ENCODE peak calls at places on chromosomes 1 and 21, in nine cellular contexts. One of them, this sample, is unnamed.

GRCh38 chr1:226526801-226527595 is 21.6 kb upstream of the STUM start:
- DNase-seq in A172: peak; percentile 30
- DNase-seq in renal cortical epithelial cell: no peak
- DNase-seq in iris pigment epithelial cell: peak; percentile 46
- DNase-seq in GM23248: peak; percentile 29
- DNase-seq in activated T-helper 1 cell treated with Interleukin-2 at 50 U/mL for 16 hours: no peak
- DNase-seq in ELF-1: peak; percentile 88
- DNase-seq in stimulated activated CD8-positive, alpha-beta memory T cell treated with anti-CD3 and anti-CD28 coated beads, Interleukin-15, amount 100 ng/mL, for 1 hour: no peak
- DNase-seq in bronchial epithelial cell: peak; percentile 49
- DNase-seq in this sample: no peak

GRCh38 chr1:238279694-238280380 is 389.1 kb upstream of the ZP4 start:
- DNase-seq in A172: no peak
- DNase-seq in renal cortical epithelial cell: no peak
- DNase-seq in iris pigment epithelial cell: no peak
- DNase-seq in GM23248: no peak
- DNase-seq in activated T-helper 1 cell treated with Interleukin-2 at 50 U/mL for 16 hours: no peak
- DNase-seq in ELF-1: no peak
- DNase-seq in stimulated activated CD8-positive, alpha-beta memory T cell treated with anti-CD3 and anti-CD28 coated beads, Interleukin-15, amount 100 ng/mL, for 1 hour: no peak
- DNase-seq in bronchial epithelial cell: no peak
- DNase-seq in this sample: no peak

GRCh38 chr1:19737413-19737812 is 62.3 kb downstream of the TMCO4 start:
- DNase-seq in A172: peak; percentile 58
- DNase-seq in renal cortical epithelial cell: peak; percentile 87
- DNase-seq in iris pigment epithelial cell: peak; percentile 53
- DNase-seq in GM23248: peak; percentile 56
- DNase-seq in activated T-helper 1 cell treated with Interleukin-2 at 50 U/mL for 16 hours: no peak
- DNase-seq in ELF-1: peak; percentile 36
- DNase-seq in stimulated activated CD8-positive, alpha-beta memory T cell treated with anti-CD3 and anti-CD28 coated beads, Interleukin-15, amount 100 ng/mL, for 1 hour: no peak
- DNase-seq in bronchial epithelial cell: peak; percentile 61
- DNase-seq in this sample: no peak

GRCh38 chr1:151832318-151832984 is 849 bp upstream of the RORC start:
- DNase-seq in A172: peak; percentile 64
- DNase-seq in renal cortical epithelial cell: peak; percentile 86
- DNase-seq in iris pigment epithelial cell: peak; percentile 49
- DNase-seq in GM23248: peak; percentile 88
- DNase-seq in activated T-helper 1 cell treated with Interleukin-2 at 50 U/mL for 16 hours: no peak
- DNase-seq in ELF-1: no peak
- DNase-seq in stimulated activated CD8-positive, alpha-beta memory T cell treated with anti-CD3 and anti-CD28 coated beads, Interleukin-15, amount 100 ng/mL, for 1 hour: no peak
- DNase-seq in bronchial epithelial cell: peak; percentile 58
- DNase-seq in this sample: no peak

GRCh38 chr1:26530898-26531598 is 1.5 kb downstream of the RPS6KA1 start:
- DNase-seq in A172: peak; percentile 88
- DNase-seq in renal cortical epithelial cell: peak; percentile 96
- DNase-seq in iris pigment epithelial cell: peak; percentile 71
- DNase-seq in GM23248: peak; percentile 55
- DNase-seq in activated T-helper 1 cell treated with Interleukin-2 at 50 U/mL for 16 hours: no peak
- DNase-seq in ELF-1: peak; percentile 84
- DNase-seq in stimulated activated CD8-positive, alpha-beta memory T cell treated with anti-CD3 and anti-CD28 coated beads, Interleukin-15, amount 100 ng/mL, for 1 hour: no peak
- DNase-seq in bronchial epithelial cell: peak; percentile 93
- DNase-seq in this sample: peak; percentile 34

GRCh38 chr21:31482460-31482859 is 138.4 kb upstream of the TIAM1 start:
- DNase-seq in A172: no peak
- DNase-seq in renal cortical epithelial cell: no peak
- DNase-seq in iris pigment epithelial cell: peak; percentile 7
- DNase-seq in GM23248: no peak
- DNase-seq in activated T-helper 1 cell treated with Interleukin-2 at 50 U/mL for 16 hours: no peak
- DNase-seq in ELF-1: no peak
- DNase-seq in stimulated activated CD8-positive, alpha-beta memory T cell treated with anti-CD3 and anti-CD28 coated beads, Interleukin-15, amount 100 ng/mL, for 1 hour: no peak
- DNase-seq in bronchial epithelial cell: no peak
- DNase-seq in this sample: no peak

GRCh38 chr21:22164912-22165311 is 1166.7 kb downstream of the NCAM2 start:
- DNase-seq in A172: no peak
- DNase-seq in renal cortical epithelial cell: no peak
- DNase-seq in iris pigment epithelial cell: no peak
- DNase-seq in GM23248: no peak
- DNase-seq in activated T-helper 1 cell treated with Interleukin-2 at 50 U/mL for 16 hours: no peak
- DNase-seq in ELF-1: no peak
- DNase-seq in stimulated activated CD8-positive, alpha-beta memory T cell treated with anti-CD3 and anti-CD28 coated beads, Interleukin-15, amount 100 ng/mL, for 1 hour: no peak
- DNase-seq in bronchial epithelial cell: no peak
- DNase-seq in this sample: no peak

GRCh38 chr21:33042812-33043211 is 17.1 kb downstream of the OLIG2 start:
- DNase-seq in A172: peak; percentile 98
- DNase-seq in renal cortical epithelial cell: peak; percentile 76
- DNase-seq in iris pigment epithelial cell: peak; percentile 79
- DNase-seq in GM23248: peak; percentile 87
- DNase-seq in activated T-helper 1 cell treated with Interleukin-2 at 50 U/mL for 16 hours: no peak
- DNase-seq in ELF-1: no peak
- DNase-seq in stimulated activated CD8-positive, alpha-beta memory T cell treated with anti-CD3 and anti-CD28 coated beads, Interleukin-15, amount 100 ng/mL, for 1 hour: no peak
- DNase-seq in bronchial epithelial cell: peak; percentile 82
- DNase-seq in this sample: no peak

GRCh38 chr1:6185635-6186382 is 5.7 kb upstream of the CHD5 start:
- DNase-seq in A172: no peak
- DNase-seq in renal cortical epithelial cell: no peak
- DNase-seq in iris pigment epithelial cell: peak; percentile 54
- DNase-seq in GM23248: peak; percentile 62
- DNase-seq in activated T-helper 1 cell treated with Interleukin-2 at 50 U/mL for 16 hours: no peak
- DNase-seq in ELF-1: peak; percentile 30
- DNase-seq in stimulated activated CD8-positive, alpha-beta memory T cell treated with anti-CD3 and anti-CD28 coated beads, Interleukin-15, amount 100 ng/mL, for 1 hour: no peak
- DNase-seq in bronchial epithelial cell: peak; percentile 29
- DNase-seq in this sample: no peak

GRCh38 chr1:104172243-104172681 is 422.6 kb downstream of the AMY1C start:
- DNase-seq in A172: no peak
- DNase-seq in renal cortical epithelial cell: no peak
- DNase-seq in iris pigment epithelial cell: no peak
- DNase-seq in GM23248: no peak
- DNase-seq in activated T-helper 1 cell treated with Interleukin-2 at 50 U/mL for 16 hours: no peak
- DNase-seq in ELF-1: no peak
- DNase-seq in stimulated activated CD8-positive, alpha-beta memory T cell treated with anti-CD3 and anti-CD28 coated beads, Interleukin-15, amount 100 ng/mL, for 1 hour: no peak
- DNase-seq in bronchial epithelial cell: no peak
- DNase-seq in this sample: no peak

GRCh38 chr1:155083865-155084721 is 5.5 kb downstream of the EFNA3 start:
- DNase-seq in A172: peak; percentile 60
- DNase-seq in renal cortical epithelial cell: no peak
- DNase-seq in iris pigment epithelial cell: no peak
- DNase-seq in GM23248: peak; percentile 61
- DNase-seq in activated T-helper 1 cell treated with Interleukin-2 at 50 U/mL for 16 hours: no peak
- DNase-seq in ELF-1: peak; percentile 14
- DNase-seq in stimulated activated CD8-positive, alpha-beta memory T cell treated with anti-CD3 and anti-CD28 coated beads, Interleukin-15, amount 100 ng/mL, for 1 hour: no peak
- DNase-seq in bronchial epithelial cell: peak; percentile 56
- DNase-seq in this sample: no peak

GRCh38 chr1:163928080-163928479 is 606.3 kb downstream of the NUF2 start:
- DNase-seq in A172: no peak
- DNase-seq in renal cortical epithelial cell: no peak
- DNase-seq in iris pigment epithelial cell: no peak
- DNase-seq in GM23248: no peak
- DNase-seq in activated T-helper 1 cell treated with Interleukin-2 at 50 U/mL for 16 hours: no peak
- DNase-seq in ELF-1: no peak
- DNase-seq in stimulated activated CD8-positive, alpha-beta memory T cell treated with anti-CD3 and anti-CD28 coated beads, Interleukin-15, amount 100 ng/mL, for 1 hour: no peak
- DNase-seq in bronchial epithelial cell: no peak
- DNase-seq in this sample: no peak

GRCh38 chr1:64920936-64921589 is 45.3 kb downstream of the JAK1 start:
- DNase-seq in A172: no peak
- DNase-seq in renal cortical epithelial cell: no peak
- DNase-seq in iris pigment epithelial cell: peak; percentile 80
- DNase-seq in GM23248: peak; percentile 56
- DNase-seq in activated T-helper 1 cell treated with Interleukin-2 at 50 U/mL for 16 hours: no peak
- DNase-seq in ELF-1: no peak
- DNase-seq in stimulated activated CD8-positive, alpha-beta memory T cell treated with anti-CD3 and anti-CD28 coated beads, Interleukin-15, amount 100 ng/mL, for 1 hour: no peak
- DNase-seq in bronchial epithelial cell: peak; percentile 48
- DNase-seq in this sample: no peak

GRCh38 chr1:75131593-75132420 is 2.4 kb upstream of the LHX8 start:
- DNase-seq in A172: no peak
- DNase-seq in renal cortical epithelial cell: no peak
- DNase-seq in iris pigment epithelial cell: no peak
- DNase-seq in GM23248: no peak
- DNase-seq in activated T-helper 1 cell treated with Interleukin-2 at 50 U/mL for 16 hours: no peak
- DNase-seq in ELF-1: peak; percentile 34
- DNase-seq in stimulated activated CD8-positive, alpha-beta memory T cell treated with anti-CD3 and anti-CD28 coated beads, Interleukin-15, amount 100 ng/mL, for 1 hour: no peak
- DNase-seq in bronchial epithelial cell: no peak
- DNase-seq in this sample: no peak

GRCh38 chr1:217482356-217483102 is 148.4 kb downstream of the GPATCH2 start:
- DNase-seq in A172: peak; percentile 89
- DNase-seq in renal cortical epithelial cell: peak; percentile 77
- DNase-seq in iris pigment epithelial cell: peak; percentile 97
- DNase-seq in GM23248: peak; percentile 91
- DNase-seq in activated T-helper 1 cell treated with Interleukin-2 at 50 U/mL for 16 hours: no peak
- DNase-seq in ELF-1: no peak
- DNase-seq in stimulated activated CD8-positive, alpha-beta memory T cell treated with anti-CD3 and anti-CD28 coated beads, Interleukin-15, amount 100 ng/mL, for 1 hour: no peak
- DNase-seq in bronchial epithelial cell: peak; percentile 80
- DNase-seq in this sample: no peak

GRCh38 chr1:119739150-119739549 is 27.4 kb downstream of the PHGDH start:
- DNase-seq in A172: no peak
- DNase-seq in renal cortical epithelial cell: no peak
- DNase-seq in iris pigment epithelial cell: no peak
- DNase-seq in GM23248: no peak
- DNase-seq in activated T-helper 1 cell treated with Interleukin-2 at 50 U/mL for 16 hours: no peak
- DNase-seq in ELF-1: no peak
- DNase-seq in stimulated activated CD8-positive, alpha-beta memory T cell treated with anti-CD3 and anti-CD28 coated beads, Interleukin-15, amount 100 ng/mL, for 1 hour: no peak
- DNase-seq in bronchial epithelial cell: no peak
- DNase-seq in this sample: no peak

GRCh38 chr1:110542730-110543129 is 23.8 kb upstream of the KCNA10 start:
- DNase-seq in A172: peak; percentile 50
- DNase-seq in renal cortical epithelial cell: peak; percentile 36
- DNase-seq in iris pigment epithelial cell: peak; percentile 55
- DNase-seq in GM23248: peak; percentile 67
- DNase-seq in activated T-helper 1 cell treated with Interleukin-2 at 50 U/mL for 16 hours: no peak
- DNase-seq in ELF-1: no peak
- DNase-seq in stimulated activated CD8-positive, alpha-beta memory T cell treated with anti-CD3 and anti-CD28 coated beads, Interleukin-15, amount 100 ng/mL, for 1 hour: no peak
- DNase-seq in bronchial epithelial cell: peak; percentile 41
- DNase-seq in this sample: no peak

GRCh38 chr1:243731974-243732373 is 118.1 kb downstream of the AKT3 start:
- DNase-seq in A172: no peak
- DNase-seq in renal cortical epithelial cell: peak; percentile 36
- DNase-seq in iris pigment epithelial cell: peak; percentile 32
- DNase-seq in GM23248: no peak
- DNase-seq in activated T-helper 1 cell treated with Interleukin-2 at 50 U/mL for 16 hours: no peak
- DNase-seq in ELF-1: no peak
- DNase-seq in stimulated activated CD8-positive, alpha-beta memory T cell treated with anti-CD3 and anti-CD28 coated beads, Interleukin-15, amount 100 ng/mL, for 1 hour: no peak
- DNase-seq in bronchial epithelial cell: no peak
- DNase-seq in this sample: no peak

GRCh38 chr21:18289876-18290275 is 45.2 kb downstream of the CHODL start:
- DNase-seq in A172: no peak
- DNase-seq in renal cortical epithelial cell: no peak
- DNase-seq in iris pigment epithelial cell: no peak
- DNase-seq in GM23248: no peak
- DNase-seq in activated T-helper 1 cell treated with Interleukin-2 at 50 U/mL for 16 hours: no peak
- DNase-seq in ELF-1: no peak
- DNase-seq in stimulated activated CD8-positive, alpha-beta memory T cell treated with anti-CD3 and anti-CD28 coated beads, Interleukin-15, amount 100 ng/mL, for 1 hour: no peak
- DNase-seq in bronchial epithelial cell: no peak
- DNase-seq in this sample: no peak

GRCh38 chr1:61776091-61776490 is 33.8 kb downstream of the PATJ start:
- DNase-seq in A172: no peak
- DNase-seq in renal cortical epithelial cell: no peak
- DNase-seq in iris pigment epithelial cell: no peak
- DNase-seq in GM23248: no peak
- DNase-seq in activated T-helper 1 cell treated with Interleukin-2 at 50 U/mL for 16 hours: no peak
- DNase-seq in ELF-1: no peak
- DNase-seq in stimulated activated CD8-positive, alpha-beta memory T cell treated with anti-CD3 and anti-CD28 coated beads, Interleukin-15, amount 100 ng/mL, for 1 hour: no peak
- DNase-seq in bronchial epithelial cell: no peak
- DNase-seq in this sample: no peak

GRCh38 chr1:41917835-41918449 is 780 bp downstream of the HIVEP3 start:
- DNase-seq in A172: no peak
- DNase-seq in renal cortical epithelial cell: no peak
- DNase-seq in iris pigment epithelial cell: peak; percentile 49
- DNase-seq in GM23248: peak; percentile 75
- DNase-seq in activated T-helper 1 cell treated with Interleukin-2 at 50 U/mL for 16 hours: peak; percentile 35
- DNase-seq in ELF-1: peak; percentile 50
- DNase-seq in stimulated activated CD8-positive, alpha-beta memory T cell treated with anti-CD3 and anti-CD28 coated beads, Interleukin-15, amount 100 ng/mL, for 1 hour: no peak
- DNase-seq in bronchial epithelial cell: no peak
- DNase-seq in this sample: no peak

GRCh38 chr1:67850611-67851075 is 17.4 kb upstream of the GNG12 start:
- DNase-seq in A172: peak; percentile 93
- DNase-seq in renal cortical epithelial cell: peak; percentile 94
- DNase-seq in iris pigment epithelial cell: peak; percentile 91
- DNase-seq in GM23248: peak; percentile 92
- DNase-seq in activated T-helper 1 cell treated with Interleukin-2 at 50 U/mL for 16 hours: no peak
- DNase-seq in ELF-1: no peak
- DNase-seq in stimulated activated CD8-positive, alpha-beta memory T cell treated with anti-CD3 and anti-CD28 coated beads, Interleukin-15, amount 100 ng/mL, for 1 hour: no peak
- DNase-seq in bronchial epithelial cell: peak; percentile 94
- DNase-seq in this sample: no peak

GRCh38 chr1:192801451-192801850 is 7.4 kb upstream of the RGS2 start:
- DNase-seq in A172: no peak
- DNase-seq in renal cortical epithelial cell: no peak
- DNase-seq in iris pigment epithelial cell: no peak
- DNase-seq in GM23248: peak; percentile 43
- DNase-seq in activated T-helper 1 cell treated with Interleukin-2 at 50 U/mL for 16 hours: no peak
- DNase-seq in ELF-1: no peak
- DNase-seq in stimulated activated CD8-positive, alpha-beta memory T cell treated with anti-CD3 and anti-CD28 coated beads, Interleukin-15, amount 100 ng/mL, for 1 hour: no peak
- DNase-seq in bronchial epithelial cell: no peak
- DNase-seq in this sample: no peak

GRCh38 chr1:226479432-226479831 is 69.1 kb upstream of the STUM start:
- DNase-seq in A172: no peak
- DNase-seq in renal cortical epithelial cell: no peak
- DNase-seq in iris pigment epithelial cell: peak; percentile 38
- DNase-seq in GM23248: no peak
- DNase-seq in activated T-helper 1 cell treated with Interleukin-2 at 50 U/mL for 16 hours: no peak
- DNase-seq in ELF-1: no peak
- DNase-seq in stimulated activated CD8-positive, alpha-beta memory T cell treated with anti-CD3 and anti-CD28 coated beads, Interleukin-15, amount 100 ng/mL, for 1 hour: no peak
- DNase-seq in bronchial epithelial cell: peak; percentile 97
- DNase-seq in this sample: no peak

GRCh38 chr1:53619088-53619810 is 119.7 kb downstream of the GLIS1 start:
- DNase-seq in A172: no peak
- DNase-seq in renal cortical epithelial cell: no peak
- DNase-seq in iris pigment epithelial cell: no peak
- DNase-seq in GM23248: no peak
- DNase-seq in activated T-helper 1 cell treated with Interleukin-2 at 50 U/mL for 16 hours: no peak
- DNase-seq in ELF-1: no peak
- DNase-seq in stimulated activated CD8-positive, alpha-beta memory T cell treated with anti-CD3 and anti-CD28 coated beads, Interleukin-15, amount 100 ng/mL, for 1 hour: no peak
- DNase-seq in bronchial epithelial cell: no peak
- DNase-seq in this sample: no peak

GRCh38 chr1:185250063-185250462 is 67.0 kb downstream of the IVNS1ABP start:
- DNase-seq in A172: no peak
- DNase-seq in renal cortical epithelial cell: no peak
- DNase-seq in iris pigment epithelial cell: no peak
- DNase-seq in GM23248: no peak
- DNase-seq in activated T-helper 1 cell treated with Interleukin-2 at 50 U/mL for 16 hours: no peak
- DNase-seq in ELF-1: no peak
- DNase-seq in stimulated activated CD8-positive, alpha-beta memory T cell treated with anti-CD3 and anti-CD28 coated beads, Interleukin-15, amount 100 ng/mL, for 1 hour: no peak
- DNase-seq in bronchial epithelial cell: no peak
- DNase-seq in this sample: no peak

GRCh38 chr1:185441608-185442007 is 124.6 kb upstream of the IVNS1ABP start:
- DNase-seq in A172: peak; percentile 98
- DNase-seq in renal cortical epithelial cell: peak; percentile 94
- DNase-seq in iris pigment epithelial cell: peak; percentile 88
- DNase-seq in GM23248: peak; percentile 76
- DNase-seq in activated T-helper 1 cell treated with Interleukin-2 at 50 U/mL for 16 hours: no peak
- DNase-seq in ELF-1: no peak
- DNase-seq in stimulated activated CD8-positive, alpha-beta memory T cell treated with anti-CD3 and anti-CD28 coated beads, Interleukin-15, amount 100 ng/mL, for 1 hour: no peak
- DNase-seq in bronchial epithelial cell: peak; percentile 91
- DNase-seq in this sample: peak; percentile 51

GRCh38 chr1:230938924-230939368 is 39.7 kb downstream of the TTC13 start:
- DNase-seq in A172: no peak
- DNase-seq in renal cortical epithelial cell: no peak
- DNase-seq in iris pigment epithelial cell: no peak
- DNase-seq in GM23248: no peak
- DNase-seq in activated T-helper 1 cell treated with Interleukin-2 at 50 U/mL for 16 hours: no peak
- DNase-seq in ELF-1: no peak
- DNase-seq in stimulated activated CD8-positive, alpha-beta memory T cell treated with anti-CD3 and anti-CD28 coated beads, Interleukin-15, amount 100 ng/mL, for 1 hour: no peak
- DNase-seq in bronchial epithelial cell: no peak
- DNase-seq in this sample: no peak